ENCODE peak calls at places on chromosome 17, in four cellular contexts. L is psoas muscle, B is foreskin fibroblast, A is esophagus squamous epithelium. R is an unnamed sample.

GRCh38 chr17:49101054-49101534 is 31.5 kb upstream of the B4GALNT2 start:
- DNase-seq in L (no peak), B (peak), A (no peak), R (no peak)

GRCh38 chr17:14427914-14428639 is 127.2 kb downstream of the HS3ST3B1 start:
- DNase-seq in L (no peak), B (no peak), A (no peak), R (no peak)

GRCh38 chr17:29848737-29849136 is 81.3 kb downstream of the SSH2 start:
- DNase-seq in L (no peak), B (no peak), A (no peak), R (no peak)

GRCh38 chr17:2883544-2884203 is 87.4 kb downstream of the RAP1GAP2 start:
- DNase-seq in L (no peak), B (peak), A (no peak), R (no peak)

GRCh38 chr17:42266918-42267766 is 9.0 kb downstream of the STAT5B start:
- DNase-seq in L (no peak), B (peak), A (no peak), R (peak)

GRCh38 chr17:39231587-39232551 is 6.1 kb upstream of the STAC2 start:
- DNase-seq in L (peak), B (peak), A (no peak), R (no peak)

GRCh38 chr17:64382184-64382583 is 8.5 kb downstream of the PECAM1 start:
- DNase-seq in L (no peak), B (no peak), A (no peak), R (no peak)

GRCh38 chr17:38898812-38899348 is 26.5 kb upstream of the LASP1NB start:
- DNase-seq in L (peak), B (no peak), A (no peak), R (no peak)

GRCh38 chr17:11296994-11297393 is 56.0 kb downstream of the SHISA6 start:
- DNase-seq in L (no peak), B (no peak), A (no peak), R (no peak)
- TF ChIP-seq CTCF in L (no peak), B (no peak), A (no peak), R (no peak)

DNA sequence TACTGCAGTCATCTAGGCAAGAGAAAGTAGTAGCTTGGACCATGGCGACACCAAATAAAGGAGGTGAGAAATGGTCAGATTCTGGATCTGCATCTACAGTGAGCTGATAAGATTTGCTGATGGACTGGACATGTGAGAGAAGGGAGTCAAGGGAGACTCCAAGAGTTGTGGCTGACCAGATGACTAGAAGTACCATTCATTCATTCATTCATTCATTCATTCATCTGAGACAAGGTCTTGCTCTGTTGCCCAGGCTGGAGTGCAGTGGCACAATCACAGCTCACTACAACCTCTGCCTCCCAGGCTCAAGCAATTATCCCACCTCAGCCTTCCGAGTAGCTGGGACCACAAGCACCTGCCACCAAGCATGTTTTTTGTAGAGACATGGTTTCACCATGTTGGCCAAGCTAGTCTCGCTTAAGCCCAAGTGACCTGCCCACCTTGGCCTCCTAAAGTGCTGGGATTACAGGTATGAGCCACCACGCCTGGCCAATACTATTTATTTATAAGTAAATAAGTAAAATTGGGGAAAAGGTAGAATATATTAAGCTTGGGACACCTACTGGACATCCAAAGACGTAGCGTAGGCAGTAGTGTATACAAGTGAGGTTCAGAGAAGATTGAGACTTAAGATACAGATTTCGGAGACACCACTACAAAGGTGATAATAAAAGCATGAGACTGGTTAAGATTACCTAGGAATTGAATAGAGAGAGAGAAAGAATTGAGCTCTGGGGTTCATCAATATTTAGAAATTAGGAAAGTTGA is 15.7 kb upstream of the RNF43 start:
- DNase-seq in L (no peak), B (no peak), A (no peak), R (no peak)
- TF ChIP-seq CTCF in L (no peak), B (no peak), A (no peak), R (no peak)

GRCh38 chr17:59004338-59005111 is 102.2 kb downstream of the TRIM37 start:
- DNase-seq in L (peak), B (peak), A (no peak), R (no peak)
- TF ChIP-seq CTCF in L (peak), B (peak), A (peak), R (peak)

GRCh38 chr17:17562145-17562529 is 29.4 kb downstream of the PEMT start:
- DNase-seq in L (no peak), B (no peak), A (no peak), R (no peak)
- TF ChIP-seq CTCF in L (no peak), B (no peak), A (no peak), R (no peak)

GRCh38 chr17:57876866-57877237 is 27.0 kb upstream of the MRPS23 start:
- DNase-seq in L (no peak), B (no peak), A (no peak), R (no peak)

GRCh38 chr17:57876023-57876865 is 26.4 kb upstream of the MRPS23 start:
- DNase-seq in L (no peak), B (no peak), A (no peak), R (no peak)

GRCh38 chr17:57874058-57874419 is 24.2 kb upstream of the MRPS23 start:
- DNase-seq in L (no peak), B (no peak), A (no peak), R (no peak)

GRCh38 chr17:57874434-57875108 is 24.7 kb upstream of the MRPS23 start:
- DNase-seq in L (peak), B (peak), A (no peak), R (peak)

GRCh38 chr17:57875109-57876022 is 25.5 kb upstream of the MRPS23 start:
- DNase-seq in L (peak), B (peak), A (no peak), R (peak)
- TF ChIP-seq CTCF in L (peak), B (peak), A (peak), R (peak)

GRCh38 chr17:8110456-8110804 is 7.9 kb downstream of the ALOXE3 start:
- DNase-seq in L (no peak), B (no peak), A (no peak), R (no peak)
- TF ChIP-seq CTCF in L (no peak), B (no peak), A (no peak), R (no peak)

DNA sequence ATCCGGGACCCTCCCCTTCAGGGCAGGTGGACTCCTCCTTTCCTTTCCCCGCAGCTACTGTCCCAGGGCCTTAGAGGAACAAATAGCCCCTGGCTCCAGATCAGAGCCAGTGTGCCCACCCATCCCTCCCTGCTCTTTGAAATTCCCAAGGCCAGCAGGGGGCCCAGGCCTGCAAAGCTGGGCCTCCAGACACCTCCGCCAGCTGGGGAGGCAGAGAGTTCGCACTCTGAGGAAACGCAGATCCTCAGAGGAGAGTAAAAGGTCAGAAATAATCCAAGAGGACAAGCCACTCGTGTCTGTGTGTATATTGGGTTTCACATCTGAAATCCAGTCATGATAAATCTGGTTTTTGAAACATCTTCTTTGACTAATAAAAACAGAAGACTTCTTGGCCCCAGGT is 44.7 kb upstream of the TBX2 start:
- DNase-seq in L (no peak), B (no peak), A (no peak), R (no peak)
- TF ChIP-seq CTCF in L (no peak), B (no peak), A (no peak), R (no peak)

GRCh38 chr17:82913304-82914043 is 73.7 kb upstream of the ZNF750 start:
- DNase-seq in L (peak), B (peak), A (no peak), R (no peak)

GRCh38 chr17:82912571-82913089 is 72.8 kb upstream of the ZNF750 start:
- DNase-seq in L (peak), B (no peak), A (no peak), R (no peak)

GRCh38 chr17:82915697-82916027 is 75.8 kb upstream of the ZNF750 start:
- DNase-seq in L (no peak), B (no peak), A (no peak), R (no peak)

GRCh38 chr17:82915010-82915696 is 75.3 kb upstream of the ZNF750 start:
- DNase-seq in L (no peak), B (no peak), A (no peak), R (no peak)

GRCh38 chr17:82914375-82914774 is 74.6 kb upstream of the ZNF750 start:
- DNase-seq in L (peak), B (peak), A (no peak), R (no peak)
- TF ChIP-seq CTCF in L (peak), B (peak), A (peak), R (peak)

GRCh38 chr17:31339906-31340661 is 18.7 kb upstream of the EVI2A start:
- DNase-seq in L (no peak), B (peak), A (no peak), R (peak)
- TF ChIP-seq CTCF in L (no peak), B (no peak), A (no peak), R (no peak)

R was measured in AG04449.